ENCODE peak calls at places on chromosome 3, in eight cellular contexts. F, M, B, V, E, O, H and J are unnamed samples.

GRCh38 chr3:49349617-49350114 is 8.5 kb downstream of the GPX1 start:
- DNase-seq in F (no peak), M (no peak), B (no peak), V (no peak), E (no peak), O (no peak), H (no peak), J (no peak)

GRCh38 chr3:113697192-113698090 is 999 bp upstream of the USF3 start:
- DNase-seq in F (peak; percentile 68), M (peak; percentile 24), B (no peak), V (no peak), E (peak; percentile 4), O (peak; percentile 24), H (no peak), J (peak; percentile 9)

GRCh38 chr3:57582470-57583168 is 14.5 kb downstream of the ARF4 start:
- DNase-seq in F (no peak), M (no peak), B (no peak), V (no peak), E (no peak), O (no peak), H (no peak), J (no peak)

GRCh38 chr3:193553606-193554005 is 1.1 kb downstream of the ATP13A4 start:
- DNase-seq in F (no peak), M (no peak), B (no peak), V (no peak), E (no peak), O (no peak), H (no peak), J (no peak)

GRCh38 chr3:37935290-37935668 is 55.3 kb upstream of the VILL start:
- DNase-seq in F (no peak), M (no peak), B (no peak), V (no peak), E (no peak), O (no peak), H (no peak), J (no peak)

GRCh38 chr3:159765025-159765859 is 223.4 kb upstream of the IL12A start:
- DNase-seq in F (peak; percentile 88), M (peak; percentile 85), B (peak; percentile 99), V (peak; percentile 93), E (no peak), O (peak; percentile 5), H (peak; percentile 76), J (no peak)

GRCh38 chr3:45381168-45381852 is 7.1 kb upstream of the LARS2 start:
- DNase-seq in F (no peak), M (peak; percentile 35), B (no peak), V (no peak), E (no peak), O (no peak), H (peak; percentile 35), J (no peak)

GRCh38 chr3:9809615-9810356 is at the start of gene TTLL3:
- DNase-seq in F (peak; percentile 91), M (peak; percentile 86), B (peak; percentile 65), V (peak; percentile 89), E (peak; percentile 20), O (peak; percentile 61), H (peak; percentile 87), J (peak; percentile 28)

GRCh38 chr3:48285132-48285531 is 44.2 kb downstream of the ZNF589 start:
- DNase-seq in F (no peak), M (no peak), B (no peak), V (no peak), E (no peak), O (no peak), H (no peak), J (no peak)

GRCh38 chr3:184526158-184526483 is 35.5 kb upstream of the EPHB3 start:
- DNase-seq in F (no peak), M (no peak), B (peak; percentile 50), V (no peak), E (no peak), O (no peak), H (no peak), J (no peak)

GRCh38 chr3:150349314-150350097 is 58.6 kb upstream of the TSC22D2 start:
- DNase-seq in F (no peak), M (peak; percentile 63), B (peak; percentile 51), V (peak; percentile 88), E (no peak), O (no peak), H (peak; percentile 82), J (no peak)

GRCh38 chr3:131386429-131386926 is 4.9 kb downstream of the NUDT16 start:
- DNase-seq in F (peak; percentile 82), M (peak; percentile 78), B (no peak), V (peak; percentile 89), E (no peak), O (peak; percentile 19), H (peak; percentile 71), J (no peak)

GRCh38 chr3:11832964-11833621 is 13.6 kb downstream of the TAMM41 start:
- DNase-seq in F (no peak), M (no peak), B (no peak), V (no peak), E (no peak), O (no peak), H (no peak), J (no peak)

GRCh38 chr3:11736136-11736833 is 92.6 kb upstream of the VGLL4 start:
- DNase-seq in F (no peak), M (no peak), B (no peak), V (no peak), E (no peak), O (no peak), H (no peak), J (no peak)

GRCh38 chr3:45507820-45508317 is 86.7 kb upstream of the LIMD1 start:
- DNase-seq in F (no peak), M (peak; percentile 28), B (peak; percentile 74), V (no peak), E (no peak), O (no peak), H (peak; percentile 66), J (no peak)

GRCh38 chr3:53643757-53644156 is 149.3 kb downstream of the CACNA1D start:
- DNase-seq in F (no peak), M (no peak), B (no peak), V (no peak), E (no peak), O (no peak), H (no peak), J (no peak)

GRCh38 chr3:25437953-25438352 is 9.9 kb downstream of the RARB start:
- DNase-seq in F (no peak), M (no peak), B (no peak), V (no peak), E (no peak), O (no peak), H (no peak), J (no peak)

GRCh38 chr3:36210840-36211655 is 169.3 kb upstream of the STAC start:
- DNase-seq in F (no peak), M (no peak), B (no peak), V (no peak), E (no peak), O (no peak), H (no peak), J (no peak)

GRCh38 chr3:58237940-58238681 is 519 bp downstream of the ABHD6 start:
- DNase-seq in F (peak; percentile 85), M (peak; percentile 67), B (peak; percentile 17), V (peak; percentile 80), E (peak; percentile 47), O (peak; percentile 60), H (peak; percentile 77), J (peak; percentile 45)

GRCh38 chr3:126360714-126361060 is 3.5 kb upstream of the KLF15 start:
- DNase-seq in F (no peak), M (no peak), B (no peak), V (peak; percentile 51), E (no peak), O (no peak), H (no peak), J (no peak)

GRCh38 chr3:14519406-14519805 is 20.7 kb downstream of the GRIP2 start:
- DNase-seq in F (peak; percentile 35), M (no peak), B (no peak), V (peak; percentile 39), E (no peak), O (no peak), H (no peak), J (no peak)

GRCh38 chr3:184428561-184429175 is 48.8 kb downstream of the CHRD start:
- DNase-seq in F (peak; percentile 32), M (no peak), B (no peak), V (no peak), E (no peak), O (no peak), H (no peak), J (no peak)

GRCh38 chr3:134312072-134312872 is 61.6 kb upstream of the RYK start:
- DNase-seq in F (peak; percentile 77), M (peak; percentile 65), B (peak; percentile 85), V (no peak), E (no peak), O (peak; percentile 18), H (peak; percentile 44), J (no peak)

GRCh38 chr3:154334973-154335420 is 10.7 kb upstream of the DHX36 start:
- DNase-seq in F (no peak), M (no peak), B (peak; percentile 13), V (no peak), E (no peak), O (no peak), H (no peak), J (no peak)

GRCh38 chr3:32239638-32240550 is 1.4 kb downstream of the CMTM8 start:
- DNase-seq in F (no peak), M (no peak), B (peak; percentile 13), V (no peak), E (peak; percentile 36), O (peak; percentile 39), H (no peak), J (peak; percentile 38)